ENCODE peak calls at places on chromosomes 11 and 22, in eight cellular contexts. I is lung, F is AG04449, L is body of pancreas, G is suprapubic skin, B is AG04450, J is pancreas, Z is ovary. E is an unnamed sample.

GRCh38 chr11:17508306-17508705 is 31.7 kb upstream of the ABCC8 start:
- DNase-seq in I (no peak), F (no peak), L (no peak), G (no peak), B (no peak), J (no peak), Z (no peak), E (no peak)

GRCh38 chr22:37638351-37639069 is 959 bp upstream of the SH3BP1 start:
- DNase-seq in I (no peak), F (no peak), L (no peak), G (no peak), B (no peak), J (no peak), Z (peak; percentile 33), E (no peak)

GRCh38 chr11:37411289-37411688 is 813.3 kb upstream of the RAG2 start:
- DNase-seq in I (no peak), F (no peak), L (no peak), G (no peak), B (no peak), J (no peak), Z (no peak), E (no peak)

GRCh38 chr11:70578831-70579230 is 180.5 kb downstream of the CTTN start:
- DNase-seq in I (no peak), F (no peak), L (no peak), G (peak; percentile 26), B (no peak), J (no peak), Z (no peak), E (no peak)

GRCh38 chr22:32327066-32327465 is 30.6 kb upstream of the RFPL3 start:
- DNase-seq in I (no peak), F (no peak), L (no peak), G (no peak), B (no peak), J (no peak), Z (no peak), E (no peak)

GRCh38 chr22:37260939-37261338 is 16.9 kb upstream of the RAC2 start:
- DNase-seq in I (peak; percentile 66), F (no peak), L (peak; percentile 55), G (no peak), B (no peak), J (no peak), Z (peak; percentile 35), E (no peak)

GRCh38 chr22:41975299-41976069 is 6.2 kb downstream of the SEPTIN3 start:
- DNase-seq in I (no peak), F (no peak), L (no peak), G (no peak), B (no peak), J (no peak), Z (no peak), E (no peak)

GRCh38 chr22:17842386-17842785 is 68.1 kb upstream of the BID start:
- DNase-seq in I (no peak), F (no peak), L (no peak), G (no peak), B (no peak), J (no peak), Z (peak; percentile 84), E (no peak)

GRCh38 chr11:75476716-75477613 is 44.0 kb upstream of the KLHL35 start:
- DNase-seq in I (no peak), F (no peak), L (peak; percentile 81), G (no peak), B (no peak), J (peak; percentile 83), Z (no peak), E (no peak)

GRCh38 chr11:115528217-115528616 is 24.0 kb upstream of the CADM1 start:
- DNase-seq in I (no peak), F (no peak), L (no peak), G (no peak), B (no peak), J (no peak), Z (no peak), E (no peak)

GRCh38 chr11:132177106-132177505 is 806.7 kb downstream of the NTM start:
- DNase-seq in I (no peak), F (no peak), L (no peak), G (no peak), B (peak; percentile 27), J (no peak), Z (no peak), E (peak; percentile 13)

GRCh38 chr11:134819026-134819425 is 407.0 kb upstream of the B3GAT1 start:
- DNase-seq in I (peak; percentile 2), F (no peak), L (no peak), G (no peak), B (no peak), J (no peak), Z (no peak), E (no peak)

GRCh38 chr11:10982695-10983492 is 125.0 kb upstream of the ZBED5 start:
- DNase-seq in I (no peak), F (no peak), L (no peak), G (no peak), B (no peak), J (no peak), Z (no peak), E (no peak)

GRCh38 chr11:129743029-129743846 is 72.4 kb upstream of the TMEM45B start:
- DNase-seq in I (no peak), F (no peak), L (no peak), G (no peak), B (no peak), J (no peak), Z (no peak), E (no peak)
- H3K4me3 ChIP-seq in I (no peak overlapping the region), F (no peak overlapping the region), L (no peak overlapping the region), G (no peak overlapping the region), B (no peak overlapping the region), J (no peak overlapping the region), Z (no peak overlapping the region), E (no peak overlapping the region)

GRCh38 chr11:4092031-4092430 is 2.6 kb upstream of the RRM1 start:
- DNase-seq in I (no peak), F (no peak), L (no peak), G (no peak), B (no peak), J (no peak), Z (no peak), E (no peak)

GRCh38 chr11:4098026-4098621 is 3.5 kb downstream of the RRM1 start:
- DNase-seq in I (no peak), F (no peak), L (no peak), G (no peak), B (no peak), J (no peak), Z (no peak), E (no peak)

GRCh38 chr11:4093519-4094347 is 866 bp upstream of the RRM1 start:
- DNase-seq in I (no peak), F (no peak), L (no peak), G (no peak), B (no peak), J (no peak), Z (no peak), E (no peak)

GRCh38 chr11:4095509-4096230 is 1.1 kb downstream of the RRM1 start:
- DNase-seq in I (no peak), F (peak; percentile 56), L (no peak), G (no peak), B (no peak), J (no peak), Z (no peak), E (peak; percentile 41)

GRCh38 chr11:4094348-4095291 is at the start of gene RRM1:
- DNase-seq in I (peak; percentile 95), F (peak; percentile 77), L (peak; percentile 91), G (peak; percentile 96), B (peak; percentile 90), J (peak; percentile 93), Z (peak; percentile 97), E (peak; percentile 76)
- TF ChIP-seq CTCF in I (no peak), F (no peak), L (peak; percentile 7), G (no peak), B (no peak), J (no peak), Z (no peak), E (no peak)

DNA sequence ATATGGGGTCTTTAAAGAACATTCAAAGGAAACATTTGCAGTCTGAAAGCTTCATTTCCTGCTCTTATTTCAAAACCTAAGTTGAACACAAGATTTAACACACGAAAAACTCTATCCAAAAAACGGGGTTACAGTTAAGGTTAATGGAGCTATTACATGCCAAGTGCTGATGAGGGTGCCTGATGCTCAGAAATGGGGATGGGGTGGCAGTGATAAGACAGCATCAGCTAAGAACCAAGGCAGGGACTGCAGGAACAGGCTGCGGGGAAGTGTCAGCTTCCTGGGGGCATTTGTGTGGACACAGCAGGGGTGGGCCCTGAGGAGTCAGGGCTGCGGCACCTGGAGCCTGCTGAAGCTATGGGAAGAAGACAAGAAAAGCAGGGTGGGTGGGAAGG is 12.2 kb downstream of the DGCR2 start:
- DNase-seq in I (no peak), F (no peak), L (no peak), G (no peak), B (no peak), J (no peak), Z (no peak), E (no peak)
- H3K4me3 ChIP-seq in I (no peak overlapping the region), F (no peak overlapping the region), L (no peak overlapping the region), G (no peak overlapping the region), B (no peak overlapping the region), J (no peak overlapping the region), Z (no peak overlapping the region), E (no peak overlapping the region)

GRCh38 chr22:20129747-20130014 is 1.9 kb upstream of the ZDHHC8 start:
- DNase-seq in I (no peak), F (no peak), L (no peak), G (no peak), B (no peak), J (no peak), Z (no peak), E (no peak)

GRCh38 chr22:20127869-20128618 is 3.6 kb upstream of the ZDHHC8 start:
- DNase-seq in I (no peak), F (no peak), L (no peak), G (no peak), B (no peak), J (no peak), Z (no peak), E (no peak)

GRCh38 chr22:20128619-20128901 is 3.0 kb upstream of the ZDHHC8 start:
- DNase-seq in I (no peak), F (no peak), L (no peak), G (no peak), B (no peak), J (no peak), Z (no peak), E (no peak)

GRCh38 chr22:20130319-20130718 is 1.3 kb upstream of the ZDHHC8 start:
- DNase-seq in I (no peak), F (no peak), L (no peak), G (no peak), B (no peak), J (no peak), Z (no peak), E (no peak)

DNA sequence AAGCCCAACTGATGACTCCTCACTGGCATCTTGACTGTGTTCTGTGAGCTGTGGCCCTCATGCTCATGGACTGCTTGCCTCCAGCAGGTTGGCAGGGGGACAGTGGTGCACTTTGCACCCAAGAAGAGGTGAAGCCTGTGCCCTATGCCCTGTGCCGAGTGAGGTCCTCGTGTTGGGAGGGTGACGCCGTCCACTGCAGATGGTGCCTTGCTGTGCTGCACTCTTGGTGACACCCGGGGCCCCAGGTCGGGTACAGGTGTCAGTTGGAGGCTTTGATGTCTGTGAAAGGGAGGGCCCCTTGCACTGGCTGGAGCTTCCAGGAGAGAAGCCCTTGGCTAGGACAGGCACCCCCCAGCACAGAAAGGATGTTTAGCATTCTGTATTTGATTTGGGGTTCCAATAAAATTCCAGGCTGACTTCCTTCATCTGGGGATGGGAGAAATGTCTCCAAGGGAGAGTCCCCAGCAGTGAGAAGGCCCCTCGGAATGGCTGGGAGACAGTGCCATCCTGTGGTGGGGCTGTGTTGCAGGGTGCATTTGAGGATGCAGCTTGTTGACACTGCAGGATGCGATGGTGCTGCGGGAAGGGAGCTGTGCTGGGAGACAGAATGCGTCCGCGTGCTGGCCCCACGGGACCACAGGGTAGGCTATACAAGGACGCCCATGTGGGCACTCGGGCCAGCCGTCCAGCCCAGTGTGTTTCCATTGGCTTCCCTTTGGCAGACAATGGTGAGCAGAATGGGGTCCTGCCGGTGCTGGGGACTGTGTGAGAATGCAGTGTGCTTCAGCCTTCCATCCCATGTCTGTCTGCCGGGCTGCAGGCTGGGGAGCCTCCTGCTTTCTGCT is 2.5 kb upstream of the ZDHHC8 start:
- DNase-seq in I (no peak), F (no peak), L (peak; percentile 37), G (no peak), B (no peak), J (no peak), Z (no peak), E (no peak)
- TF ChIP-seq CTCF in I (peak; percentile 2), F (peak; percentile 52), L (peak; percentile 54), G (no peak), B (peak; percentile 39), J (no peak), Z (no peak), E (peak; percentile 61)